ENCODE peak calls at places on chromosomes 11 and 22, in nine cellular contexts. G, K, X, U, T, Z, S, I and H are unnamed samples.

GRCh38 chr11:1747753-1748466 is 2.5 kb downstream of the IFITM10 start:
- DNase-seq in G (peak), K (no peak), X (no peak), U (no peak), T (no peak), Z (no peak), S (no peak), I (no peak), H (no peak)

GRCh38 chr22:19873138-19873959 is 18.7 kb upstream of the GNB1L start:
- DNase-seq in G (peak), K (no peak), X (peak), U (no peak), T (no peak), Z (no peak), S (no peak), I (no peak), H (no peak)

GRCh38 chr11:21976210-21976609 is 216.7 kb upstream of the ANO5 start:
- DNase-seq in G (no peak), K (no peak), X (no peak), U (no peak), T (no peak), Z (no peak), S (no peak), I (no peak), H (no peak)

GRCh38 chr22:27115816-27116256 is 458.4 kb downstream of the MIAT start:
- DNase-seq in G (no peak), K (no peak), X (no peak), U (no peak), T (peak), Z (peak), S (peak), I (peak), H (peak)

GRCh38 chr11:132008872-132009271 is 638.5 kb downstream of the NTM start:
- DNase-seq in G (no peak), K (no peak), X (no peak), U (no peak), T (no peak), Z (no peak), S (no peak), I (no peak), H (no peak)

GRCh38 chr11:61532136-61533038 is 23.8 kb downstream of the LRRC10B start:
- DNase-seq in G (no peak), K (peak), X (no peak), U (peak), T (no peak), Z (no peak), S (no peak), I (peak), H (peak)

GRCh38 chr11:104946907-104947306 is 21.5 kb downstream of the CASP4 start:
- DNase-seq in G (no peak), K (no peak), X (no peak), U (no peak), T (peak), Z (peak), S (peak), I (peak), H (peak)

GRCh38 chr22:19178065-19178658 is 374 bp downstream of the SLC25A1 start:
- DNase-seq in G (peak), K (no peak), X (no peak), U (peak), T (no peak), Z (no peak), S (no peak), I (peak), H (no peak)

GRCh38 chr22:43188829-43189545 is 2.1 kb upstream of the TTLL12 start:
- DNase-seq in G (peak), K (no peak), X (no peak), U (no peak), T (no peak), Z (peak), S (no peak), I (peak), H (no peak)

GRCh38 chr22:36356708-36357694 is 30.8 kb downstream of the MYH9 start:
- DNase-seq in G (peak), K (no peak), X (no peak), U (no peak), T (no peak), Z (no peak), S (no peak), I (no peak), H (no peak)

GRCh38 chr22:19663286-19663815 is 51.0 kb upstream of the SEPTIN5 start:
- DNase-seq in G (no peak), K (no peak), X (peak), U (no peak), T (peak), Z (peak), S (peak), I (no peak), H (peak)

GRCh38 chr11:985435-985834 is 51.1 kb downstream of the MUC6 start:
- DNase-seq in G (no peak), K (peak), X (no peak), U (no peak), T (no peak), Z (no peak), S (no peak), I (no peak), H (no peak)

GRCh38 chr11:74221816-74222215 is 50.7 kb downstream of the PPME1 start:
- DNase-seq in G (no peak), K (no peak), X (no peak), U (no peak), T (peak), Z (no peak), S (no peak), I (no peak), H (no peak)

GRCh38 chr22:42353883-42354727 is 78.1 kb downstream of the NFAM1 start:
- DNase-seq in G (no peak), K (no peak), X (no peak), U (no peak), T (no peak), Z (peak), S (peak), I (no peak), H (no peak)

GRCh38 chr22:37484115-37485005 is 1.8 kb downstream of the MFNG start:
- DNase-seq in G (peak), K (peak), X (no peak), U (peak), T (no peak), Z (no peak), S (no peak), I (no peak), H (no peak)

GRCh38 chr11:35389112-35389511 is 30.2 kb downstream of the SLC1A2 start:
- DNase-seq in G (no peak), K (no peak), X (no peak), U (no peak), T (no peak), Z (no peak), S (no peak), I (no peak), H (no peak)

GRCh38 chr11:35388054-35388453 is 31.3 kb downstream of the SLC1A2 start:
- DNase-seq in G (no peak), K (no peak), X (no peak), U (no peak), T (no peak), Z (peak), S (no peak), I (no peak), H (no peak)

GRCh38 chr11:35389897-35390462 is 29.4 kb downstream of the SLC1A2 start:
- DNase-seq in G (no peak), K (no peak), X (no peak), U (no peak), T (no peak), Z (no peak), S (no peak), I (peak), H (no peak)

GRCh38 chr11:35383953-35384352 is 35.4 kb downstream of the SLC1A2 start:
- DNase-seq in G (no peak), K (no peak), X (no peak), U (no peak), T (no peak), Z (no peak), S (no peak), I (no peak), H (no peak)

GRCh38 chr11:35387341-35387982 is 31.9 kb downstream of the SLC1A2 start:
- DNase-seq in G (no peak), K (no peak), X (no peak), U (no peak), T (no peak), Z (no peak), S (no peak), I (no peak), H (peak)
- TF ChIP-seq CTCF in G (no peak), K (no peak), X (no peak), U (no peak), T (peak), Z (no peak), S (no peak), I (no peak), H (no peak)

GRCh38 chr11:62645660-62645933 is 816 bp downstream of the GANAB start:
- DNase-seq in G (no peak), K (no peak), X (no peak), U (no peak), T (no peak), Z (no peak), S (no peak), I (no peak), H (no peak)

GRCh38 chr11:62647609-62648005 is 1.2 kb upstream of the GANAB start:
- DNase-seq in G (no peak), K (no peak), X (no peak), U (no peak), T (no peak), Z (no peak), S (no peak), I (no peak), H (no peak)

GRCh38 chr11:62644220-62644619 is 2.2 kb downstream of the GANAB start:
- DNase-seq in G (no peak), K (no peak), X (no peak), U (no peak), T (no peak), Z (no peak), S (no peak), I (no peak), H (no peak)

GRCh38 chr11:62646825-62647608 is 604 bp upstream of the GANAB start:
- DNase-seq in G (peak), K (no peak), X (peak), U (no peak), T (no peak), Z (no peak), S (no peak), I (no peak), H (no peak)

GRCh38 chr11:62645934-62646824 is at the start of gene GANAB:
- DNase-seq in G (peak), K (peak), X (peak), U (peak), T (peak), Z (peak), S (peak), I (peak), H (peak)
- TF ChIP-seq CTCF in G (peak), K (no peak), X (no peak), U (no peak), T (no peak), Z (no peak), S (peak), I (no peak), H (no peak)

DNA sequence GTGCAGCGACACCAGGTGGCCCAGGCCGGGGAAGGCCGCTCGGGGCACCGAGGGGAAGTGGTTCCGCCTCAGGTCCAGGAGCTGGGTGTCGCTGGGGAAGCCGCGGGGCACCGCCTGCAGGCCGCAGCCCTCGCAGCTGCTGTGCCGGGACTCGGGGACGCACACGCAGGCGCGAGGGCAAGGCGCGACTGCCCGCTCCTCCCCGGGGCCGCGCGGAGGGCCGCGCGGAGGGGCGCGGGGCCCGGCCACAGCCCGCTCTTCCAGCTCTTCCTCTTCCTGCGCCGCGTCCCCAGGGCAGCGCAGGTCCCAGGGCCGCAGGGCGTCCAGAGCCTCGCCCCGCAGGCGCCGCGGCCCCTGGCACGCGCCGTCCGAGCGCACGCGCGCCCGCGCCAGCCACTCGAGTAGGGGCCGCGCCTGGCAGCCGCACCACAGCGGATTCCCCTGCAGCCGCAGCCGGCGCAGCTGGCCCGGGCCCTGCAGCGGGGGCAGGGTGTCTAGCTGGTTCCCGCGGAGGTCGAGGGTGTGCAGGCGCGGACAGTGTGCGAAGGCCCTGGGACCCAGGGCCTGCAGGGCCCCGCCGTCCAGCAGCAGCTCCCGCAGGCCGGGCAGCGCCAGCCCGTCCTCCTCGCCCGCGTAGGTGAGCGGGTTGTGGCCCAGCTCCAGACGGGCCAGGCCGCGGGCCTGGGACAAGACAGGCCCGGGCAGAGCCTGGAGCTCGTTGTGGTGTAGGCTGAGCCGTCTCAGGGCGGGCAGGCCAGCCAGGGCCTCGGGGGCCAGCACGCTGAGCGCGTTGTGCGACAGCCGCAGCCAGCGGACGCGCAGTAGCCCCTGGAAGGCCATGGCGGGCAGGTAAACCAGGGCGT is 2.8 kb downstream of the CHADL start:
- DNase-seq in G (peak), K (peak), X (peak), U (peak), T (no peak), Z (peak), S (no peak), I (peak), H (peak)
- TF ChIP-seq CTCF in G (peak), K (peak), X (no peak), U (peak), T (no peak), Z (peak), S (no peak), I (peak), H (peak)

GRCh38 chr11:119983240-119983732 is 154.6 kb downstream of the TRIM29 start:
- DNase-seq in G (no peak), K (no peak), X (no peak), U (no peak), T (no peak), Z (no peak), S (no peak), I (no peak), H (no peak)
- TF ChIP-seq CTCF in G (no peak), K (no peak), X (no peak), U (no peak), T (no peak), Z (no peak), S (no peak), I (no peak), H (no peak)

DNA sequence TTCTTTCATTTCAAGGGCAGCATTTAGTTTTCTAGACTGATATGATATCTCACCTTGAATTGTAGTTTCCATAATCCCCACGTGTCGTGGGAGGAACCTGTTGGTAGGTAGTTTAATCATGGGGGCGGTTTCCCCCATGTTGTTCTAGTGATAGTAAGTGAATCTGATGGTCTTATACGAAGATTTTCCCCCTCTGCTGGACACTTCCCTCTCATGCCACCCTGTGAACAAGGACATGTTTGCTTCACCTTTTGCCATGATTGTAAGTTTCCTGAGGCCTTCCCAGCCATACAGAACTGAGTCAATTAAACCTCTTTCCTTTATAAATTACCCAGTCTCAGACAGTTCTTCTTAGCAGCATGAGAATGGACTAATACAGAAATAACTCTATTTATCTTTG is 851.1 kb upstream of the FAT3 start:
- DNase-seq in G (no peak), K (no peak), X (no peak), U (no peak), T (no peak), Z (no peak), S (no peak), I (peak), H (no peak)
- TF ChIP-seq CTCF in G (no peak), K (no peak), X (no peak), U (no peak), T (peak), Z (no peak), S (no peak), I (peak), H (no peak)